ENCODE peak calls at places on chromosome 4, in five cellular contexts. I is NCI-H748 treated with DMSO at 0.1 percent for 48 hours, V is NCI-H1417, T is EH, F is upper lobe of right lung. Y is an unnamed sample.

GRCh38 chr4:150632639-150633038 is 50.7 kb downstream of the MAB21L2 start:
- DNase-seq in I (no peak), V (no peak), T (no peak), F (no peak), Y (no peak)

GRCh38 chr4:143294310-143294709 is 42.4 kb upstream of the GAB1 start:
- DNase-seq in F (peak), V (no peak), I (no peak), T (peak), Y (no peak)

GRCh38 chr4:153655928-153656327 is 28.2 kb upstream of the TLR2 start:
- DNase-seq in V (no peak), I (no peak), F (no peak), T (no peak), Y (no peak)

GRCh38 chr4:25021206-25021605 is 9.5 kb downstream of the LGI2 start:
- DNase-seq in I (no peak), V (no peak), F (no peak), T (no peak), Y (peak)

GRCh38 chr4:101367201-101367600 is 19.9 kb upstream of the PPP3CA start:
- DNase-seq in I (no peak), T (peak), F (no peak), V (no peak), Y (no peak)

GRCh38 chr4:118587116-118587869 is 97.9 kb upstream of the METTL14 start:
- DNase-seq in T (no peak), I (no peak), V (peak), F (no peak), Y (no peak)

GRCh38 chr4:56909083-56909981 is 1.6 kb downstream of the REST start:
- DNase-seq in F (no peak), I (no peak), V (no peak), T (peak), Y (peak)

GRCh38 chr4:73620115-73620792 is at the start of gene RASSF6:
- DNase-seq in I (peak), T (no peak), F (peak), V (peak), Y (peak)

GRCh38 chr4:95549246-95550138 is 719 bp upstream of the UNC5C start:
- DNase-seq in T (peak), V (no peak), F (peak), I (no peak), Y (no peak)

GRCh38 chr4:4411906-4412305 is 25.0 kb downstream of the NSG1 start:
- DNase-seq in V (no peak), I (no peak), T (no peak), F (no peak), Y (no peak)

GRCh38 chr4:119206178-119206577 is 6.3 kb upstream of the USP53 start:
- DNase-seq in I (no peak), T (no peak), F (no peak), V (no peak), Y (no peak)

GRCh38 chr4:71187399-71188196 is 151.2 kb upstream of the SLC4A4 start:
- DNase-seq in T (peak), I (no peak), V (no peak), F (peak), Y (peak)

GRCh38 chr4:16608123-16608522 is 290.3 kb downstream of the LDB2 start:
- DNase-seq in F (no peak), I (no peak), V (no peak), T (peak), Y (no peak)

GRCh38 chr4:36915717-36916116 is 328.8 kb upstream of the NWD2 start:
- DNase-seq in T (no peak), I (no peak), F (no peak), V (no peak), Y (no peak)

GRCh38 chr4:176538217-176538925 is 218.6 kb downstream of the SPCS3 start:
- DNase-seq in V (no peak), I (no peak), T (peak), F (no peak), Y (no peak)

GRCh38 chr4:180304321-180304720 is 1938.9 kb upstream of the TENM3 start:
- DNase-seq in V (no peak), F (no peak), T (no peak), I (no peak), Y (no peak)

GRCh38 chr4:143667461-143667860 is 33.0 kb downstream of the FREM3 start:
- DNase-seq in I (no peak), V (no peak), T (peak), F (no peak), Y (no peak)

GRCh38 chr4:145709843-145710242 is 29.9 kb downstream of the C4orf51 start:
- DNase-seq in I (no peak), F (no peak), T (peak), V (no peak), Y (no peak)

GRCh38 chr4:19659131-19659530 is 592.6 kb upstream of the SLIT2 start:
- DNase-seq in T (no peak), V (no peak), F (no peak), I (no peak), Y (no peak)

GRCh38 chr4:55445921-55446577 is 50.3 kb downstream of the TMEM165 start:
- DNase-seq in T (peak), I (no peak), F (no peak), V (no peak), Y (no peak)

GRCh38 chr4:186472948-186473347 is 82.4 kb downstream of the MTNR1A start:
- DNase-seq in I (no peak), T (peak), F (no peak), V (no peak), Y (peak)

GRCh38 chr4:99324978-99325377 is 3.8 kb upstream of the ADH1B start:
- DNase-seq in I (no peak), T (peak), V (no peak), F (peak), Y (no peak)

GRCh38 chr4:173281420-173282333 is 52.5 kb downstream of the HMGB2 start:
- DNase-seq in V (no peak), F (no peak), T (no peak), I (no peak), Y (no peak)

GRCh38 chr4:118338981-118339765 is 13.6 kb downstream of the PRSS12 start:
- DNase-seq in I (no peak), F (no peak), T (peak), V (no peak), Y (no peak)

GRCh38 chr4:119479180-119479814 is 149.3 kb downstream of the PDE5A start:
- DNase-seq in T (no peak), F (no peak), V (no peak), I (no peak), Y (no peak)

GRCh38 chr4:53935780-53936179 is 128.6 kb downstream of the CHIC2 start:
- DNase-seq in I (no peak), T (peak), V (no peak), F (no peak), Y (no peak)

GRCh38 chr4:127622621-127622922 is 10.2 kb upstream of the INTU start:
- DNase-seq in I (no peak), T (no peak), V (no peak), F (no peak), Y (no peak)

GRCh38 chr4:85756938-85757337 is 282.0 kb downstream of the ARHGAP24 start:
- DNase-seq in T (peak), F (no peak), V (no peak), I (no peak), Y (peak)

GRCh38 chr4:6298035-6298434 is 28.4 kb downstream of the WFS1 start:
- DNase-seq in V (no peak), T (no peak), I (no peak), F (no peak), Y (no peak)

GRCh38 chr4:122099896-122100295 is 52.2 kb upstream of the BLTP1 start:
- DNase-seq in T (peak), V (no peak), I (no peak), F (no peak), Y (no peak)

GRCh38 chr4:109795059-109795458 is 6.7 kb downstream of the CFI start:
- DNase-seq in V (no peak), I (no peak), F (no peak), T (no peak), Y (no peak)

GRCh38 chr4:153267013-153267412 is 62.8 kb downstream of the TRIM2 start:
- DNase-seq in I (no peak), T (peak), F (no peak), V (no peak), Y (no peak)

GRCh38 chr4:168923526-168924194 is 86.4 kb downstream of the CBR4 start:
- DNase-seq in F (no peak), T (peak), I (peak), V (peak), Y (peak)

GRCh38 chr4:153083447-153083921 is 120.8 kb upstream of the TRIM2 start:
- DNase-seq in F (no peak), V (peak), I (peak), T (peak), Y (peak)

GRCh38 chr4:17511041-17511949 is 595 bp downstream of the QDPR start:
- DNase-seq in F (peak), I (no peak), V (peak), T (peak), Y (peak)

GRCh38 chr4:119210760-119211159 is 1.8 kb upstream of the USP53 start:
- DNase-seq in F (no peak), V (no peak), T (peak), I (no peak), Y (no peak)

GRCh38 chr4:107734120-107734519 is 14.1 kb upstream of the PAPSS1 start:
- DNase-seq in T (peak), F (no peak), I (peak), V (no peak), Y (no peak)

Y was measured in NCI-H2171 treated with DMSO at 0.1 percent for 48 hours.